ENCODE peak calls at places on chromosomes 16 and 17, in five cellular contexts. T is tibial artery, R is OCI-LY7, I is GM23338, B is RWPE2. L is an unnamed sample.

GRCh38 chr17:81322271-81323082 is 27.4 kb upstream of the SLC38A10 start:
- DNase-seq in T (no peak), R (peak; percentile 68), I (peak; percentile 69), B (no peak), L (no peak)

GRCh38 chr17:57370051-57370581 is 113.8 kb downstream of the MSI2 start:
- DNase-seq in T (no peak), R (no peak), I (no peak), B (peak; percentile 85), L (no peak)

GRCh38 chr17:81731271-81731670 is 19.2 kb downstream of the SLC25A10 start:
- DNase-seq in T (no peak), R (no peak), I (no peak), B (no peak), L (peak; percentile 50)

GRCh38 chr17:82330322-82331239 is 3.0 kb downstream of the SECTM1 start:
- DNase-seq in T (no peak), R (peak; percentile 63), I (no peak), B (peak; percentile 88), L (no peak)

GRCh38 chr16:30085820-30086219 is 5.9 kb downstream of the TBX6 start:
- DNase-seq in T (no peak), R (no peak), I (no peak), B (no peak), L (no peak)

GRCh38 chr16:11233727-11234376 is 22.2 kb downstream of the SOCS1 start:
- DNase-seq in T (no peak), R (peak; percentile 46), I (peak; percentile 64), B (no peak), L (no peak)

GRCh38 chr16:4214215-4214621 is 27.7 kb downstream of the SRL start:
- DNase-seq in T (no peak), R (no peak), I (no peak), B (no peak), L (peak; percentile 52)

GRCh38 chr17:57675988-57676387 is 69.1 kb downstream of the CCDC182 start:
- DNase-seq in T (no peak), R (no peak), I (no peak), B (no peak), L (no peak)

GRCh38 chr17:78344666-78345065 is 15.2 kb downstream of the SOCS3 start:
- DNase-seq in T (no peak), R (no peak), I (no peak), B (no peak), L (no peak)

GRCh38 chr17:78343433-78344201 is 16.3 kb downstream of the SOCS3 start:
- DNase-seq in T (no peak), R (peak; percentile 79), I (peak; percentile 27), B (no peak), L (peak; percentile 64)

GRCh38 chr17:78341559-78342437 is 18.1 kb downstream of the SOCS3 start:
- DNase-seq in T (peak; percentile 68), R (no peak), I (peak; percentile 88), B (no peak), L (peak; percentile 83)

GRCh38 chr17:78342438-78343098 is 17.3 kb downstream of the SOCS3 start:
- DNase-seq in T (peak; percentile 77), R (no peak), I (peak; percentile 53), B (no peak), L (peak; percentile 70)

DNA sequence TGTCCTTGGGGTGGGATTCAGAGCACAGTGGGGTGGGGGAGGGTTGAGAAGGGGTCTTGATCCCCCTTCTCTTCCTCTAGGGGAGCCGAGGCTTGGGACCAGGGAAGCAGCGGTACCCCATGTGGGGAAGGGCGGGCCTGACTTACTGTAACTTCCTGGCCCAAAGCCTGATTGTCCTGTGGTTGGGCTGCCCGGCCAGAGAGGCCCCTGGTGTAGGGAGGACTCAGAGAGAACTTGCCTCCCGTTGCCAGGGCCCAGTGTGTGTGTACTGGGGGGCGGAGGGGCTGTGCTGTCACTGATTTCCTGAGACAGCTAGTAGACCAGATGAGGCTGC is 16.8 kb downstream of the SOCS3 start:
- DNase-seq in T (peak; percentile 82), R (no peak), I (peak; percentile 72), B (no peak), L (peak; percentile 62)
- H3K4me3 ChIP-seq in T (no peak overlapping the region), R (peak overlapping the region; percentile 7), I (peak overlapping the region; percentile 61), B (no peak overlapping the region), L (peak overlapping the region; percentile 60)

GRCh38 chr17:9926150-9926804 is 21.2 kb upstream of the RCVRN start:
- DNase-seq in T (no peak), R (no peak), I (no peak), B (no peak), L (no peak)
- H3K27ac ChIP-seq in T (no peak overlapping the region), R (no peak overlapping the region), I (no peak overlapping the region), B (no peak overlapping the region), L (no peak overlapping the region)

GRCh38 chr17:75876938-75877751 is 1.2 kb downstream of the TRIM47 start:
- DNase-seq in T (peak; percentile 98), R (peak; percentile 63), I (peak; percentile 45), B (peak; percentile 93), L (peak; percentile 75)

GRCh38 chr17:75875940-75876189 is 2.5 kb downstream of the TRIM47 start:
- DNase-seq in T (peak; percentile 49), R (no peak), I (no peak), B (no peak), L (peak; percentile 94)

GRCh38 chr17:75877752-75878173 is 618 bp downstream of the TRIM47 start:
- DNase-seq in T (peak; percentile 61), R (peak; percentile 91), I (peak; percentile 91), B (peak; percentile 84), L (peak; percentile 74)

GRCh38 chr17:75875182-75875939 is 3.0 kb downstream of the TRIM47 start:
- DNase-seq in T (peak; percentile 68), R (no peak), I (no peak), B (peak; percentile 86), L (no peak)

GRCh38 chr17:75876190-75876937 is 2.0 kb downstream of the TRIM47 start:
- DNase-seq in T (no peak), R (peak; percentile 96), I (peak; percentile 80), B (peak; percentile 97), L (no peak)
- TF ChIP-seq CTCF in T (peak; percentile 15), R (peak; percentile 77), I (peak; percentile 43), B (peak; percentile 6), L (no peak)

DNA sequence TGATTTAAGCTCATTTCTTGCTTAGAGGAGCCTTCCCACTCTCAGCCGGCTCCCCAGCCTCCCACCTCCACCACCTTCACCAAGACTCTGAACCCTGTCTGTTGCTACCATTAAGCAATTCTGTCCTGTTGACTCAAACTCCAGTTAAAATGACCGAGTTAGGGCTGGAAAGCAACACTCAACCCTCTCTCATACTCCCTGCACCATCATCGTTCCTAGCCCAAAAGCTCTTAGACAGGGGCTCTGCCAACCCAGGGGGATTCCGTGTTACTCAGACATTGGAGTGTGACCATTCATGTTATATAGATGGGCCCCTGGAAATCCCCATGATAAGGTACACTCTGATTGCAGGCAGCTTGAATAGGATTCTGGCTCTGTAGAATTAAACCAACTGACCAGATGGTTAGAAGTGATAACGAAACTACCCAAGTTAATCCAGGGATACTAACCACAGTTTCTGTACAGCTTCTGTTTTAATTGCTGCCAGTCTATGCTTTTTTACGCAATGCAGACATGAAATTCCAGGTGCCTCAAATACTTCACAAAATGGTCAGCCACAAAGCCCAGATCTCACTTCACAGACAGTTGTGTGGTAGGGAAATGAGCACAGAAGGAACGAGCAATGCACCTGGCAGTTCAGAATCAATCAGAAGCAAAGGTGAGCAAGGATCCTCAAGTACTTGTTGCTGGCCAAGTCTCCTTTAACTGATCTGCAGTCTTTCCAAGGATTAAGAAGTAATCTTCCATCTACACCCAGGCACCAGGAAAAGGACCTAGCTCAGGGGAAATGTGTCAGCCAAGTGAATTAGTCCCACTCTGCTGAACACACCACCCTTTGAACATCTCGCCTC is 2.1 kb downstream of the SSTR2 start:
- DNase-seq in T (no peak), R (no peak), I (no peak), B (no peak), L (no peak)
- H3K4me3 ChIP-seq in T (peak overlapping the region; percentile 40), R (no peak overlapping the region), I (peak overlapping the region; percentile 89), B (no peak overlapping the region), L (peak overlapping the region; percentile 47)

GRCh38 chr17:2863204-2863603 is 67.0 kb downstream of the RAP1GAP2 start:
- DNase-seq in T (no peak), R (no peak), I (no peak), B (no peak), L (no peak)

GRCh38 chr17:2867441-2868424 is 71.5 kb downstream of the RAP1GAP2 start:
- DNase-seq in T (no peak), R (no peak), I (peak; percentile 90), B (no peak), L (no peak)

GRCh38 chr17:2860883-2861282 is 64.6 kb downstream of the RAP1GAP2 start:
- DNase-seq in T (no peak), R (no peak), I (no peak), B (no peak), L (no peak)

GRCh38 chr17:2862197-2862596 is 66.0 kb downstream of the RAP1GAP2 start:
- DNase-seq in T (no peak), R (no peak), I (no peak), B (no peak), L (no peak)

DNA sequence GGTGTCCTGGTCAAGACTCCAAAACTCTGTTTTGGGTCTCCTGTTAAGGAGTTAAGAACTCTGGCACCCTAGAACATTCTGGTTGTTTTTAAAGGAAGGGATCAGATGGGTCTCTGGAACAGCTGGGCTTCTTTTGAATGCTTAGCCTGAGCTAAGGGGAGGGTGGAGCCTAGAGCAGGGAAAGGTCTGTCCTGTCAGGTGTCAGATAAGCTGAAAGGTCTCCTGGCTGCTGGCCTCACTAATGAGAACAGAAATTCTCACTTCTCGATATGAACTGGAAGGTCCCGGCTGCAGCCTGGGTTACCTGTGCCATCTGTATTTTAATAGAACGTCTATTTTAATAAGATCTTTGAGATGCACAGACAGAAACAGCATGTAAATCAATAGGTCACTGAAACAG is 69.0 kb downstream of the RAP1GAP2 start:
- DNase-seq in T (no peak), R (no peak), I (no peak), B (no peak), L (no peak)
- H3K27ac ChIP-seq in T (no peak overlapping the region), R (no peak overlapping the region), I (peak overlapping the region; percentile 60), B (no peak overlapping the region), L (no peak overlapping the region)